ENCODE peak calls at places on chromosomes 6 and 20, in six cellular contexts. H is neural progenitor cell; W is prostate gland; I is heart left ventricle; A is mucosa of descending colon; M is CD8-positive, alpha-beta T cell. O is an unnamed sample. For H3K4me1, the result is how much of the 10 kb centered on the place peaks cover.

GRCh38 chr6:15602144-15602543 is 60.7 kb downstream of the DTNBP1 start:
- DNase-seq in H (no peak), W (no peak), I (no peak), M (no peak), A (no peak), O (no peak)

GRCh38 chr6:37779111-37779800 is 40.3 kb upstream of the ZFAND3 start:
- DNase-seq in H (no peak), I (peak), M (no peak), W (no peak), A (no peak), O (no peak)

GRCh38 chr20:34689486-34689885 is 12.6 kb upstream of the PIGU start:
- DNase-seq in M (no peak), W (no peak), I (no peak), H (no peak), A (no peak), O (no peak)

GRCh38 chr6:161181136-161181535 is 92.7 kb downstream of the AGPAT4 start:
- DNase-seq in A (no peak), H (no peak), I (no peak), M (no peak), W (no peak), O (no peak)

GRCh38 chr20:40082436-40082835 is 606.6 kb downstream of the MAFB start:
- DNase-seq in H (no peak), A (no peak), I (no peak), M (no peak), W (no peak), O (no peak)

GRCh38 chr20:33482581-33482980 is 7.3 kb upstream of the CBFA2T2 start:
- DNase-seq in M (no peak), A (no peak), W (no peak), I (no peak), H (no peak), O (peak)

GRCh38 chr20:49406666-49407065 is 75.8 kb downstream of the KCNB1 start:
- DNase-seq in W (no peak), A (no peak), M (no peak), H (no peak), I (no peak), O (no peak)

GRCh38 chr20:63508072-63508768 is 9.3 kb upstream of the EEF1A2 start:
- DNase-seq in I (no peak), M (no peak), A (no peak), H (no peak), W (no peak), O (peak)

GRCh38 chr6:151389640-151390275 is 1.6 kb downstream of the ZBTB2 start:
- DNase-seq in I (peak), H (peak), W (peak), M (no peak), A (peak), O (peak)

GRCh38 chr6:93550551-93551276 is 131.4 kb upstream of the EPHA7 start:
- DNase-seq in M (no peak), A (no peak), I (no peak), H (no peak), W (no peak), O (no peak)

GRCh38 chr6:48826884-48827701 is 636.0 kb downstream of the MMUT start:
- DNase-seq in W (no peak), M (no peak), H (no peak), I (no peak), A (no peak), O (no peak)

GRCh38 chr20:23159256-23159922 is 73.3 kb upstream of the CD93 start:
- DNase-seq in A (no peak), I (no peak), M (no peak), W (no peak), H (no peak), O (no peak)

GRCh38 chr6:133951881-133952814 is 876 bp upstream of the TBPL1 start:
- DNase-seq in A (peak), H (peak), M (peak), W (peak), I (peak), O (peak)

GRCh38 chr6:34277763-34278112 is 28.9 kb upstream of the SMIM29 start:
- DNase-seq in H (no peak), M (no peak), A (no peak), W (no peak), I (no peak), O (no peak)

GRCh38 chr6:28867078-28867414 is 56.7 kb downstream of the TRIM27 start:
- DNase-seq in M (no peak), I (no peak), A (no peak), W (no peak), H (peak), O (no peak)

GRCh38 chr6:33455051-33455450 is 675 bp downstream of the ZBTB9 start:
- DNase-seq in A (no peak), W (no peak), H (no peak), M (no peak), I (no peak), O (no peak)

GRCh38 chr6:138297761-138298298 is 79.5 kb upstream of the PBOV1 start:
- DNase-seq in H (no peak), I (no peak), A (no peak), W (no peak), M (no peak), O (no peak)

GRCh38 chr20:46994341-46994740 is 99.7 kb downstream of the EYA2 start:
- DNase-seq in M (no peak), A (no peak), H (no peak), W (peak), I (no peak), O (no peak)

GRCh38 chr20:20210327-20210726 is 157.6 kb upstream of the INSM1 start:
- DNase-seq in A (no peak), W (no peak), I (no peak), H (no peak), M (no peak), O (no peak)

GRCh38 chr6:114007451-114007953 is 36.6 kb upstream of the HDAC2 start:
- DNase-seq in I (no peak), H (no peak), M (no peak), W (no peak), A (no peak), O (no peak)

GRCh38 chr6:36820700-36821580 is 18.3 kb downstream of the CPNE5 start:
- DNase-seq in A (no peak), M (no peak), I (no peak), H (peak), W (no peak), O (no peak)

GRCh38 chr20:59123011-59123676 is 40.5 kb upstream of the ZNF831 start:
- DNase-seq in W (no peak), I (no peak), A (no peak), H (no peak), M (no peak), O (no peak)

GRCh38 chr6:36504982-36505381 is 42.3 kb downstream of the STK38 start:
- DNase-seq in W (no peak), M (no peak), I (no peak), A (no peak), H (no peak), O (no peak)

GRCh38 chr6:48826318-48826595 is 636.8 kb downstream of the MMUT start:
- DNase-seq in A (no peak), H (no peak), I (no peak), M (no peak), W (no peak), O (no peak)

GRCh38 chr20:47355489-47356219 is 845 bp downstream of the ZMYND8 start:
- DNase-seq in I (no peak), A (no peak), M (no peak), W (no peak), H (peak), O (no peak)

GRCh38 chr6:74607934-74608333 is 597.9 kb downstream of the COL12A1 start:
- DNase-seq in M (no peak), H (peak), A (no peak), I (no peak), W (no peak), O (no peak)

GRCh38 chr6:53527249-53527765 is 17.6 kb downstream of the GCLC start:
- DNase-seq in H (peak), A (no peak), I (no peak), W (no peak), M (no peak), O (no peak)

GRCh38 chr20:34709836-34710567 is 5.9 kb downstream of the TP53INP2 start:
- DNase-seq in I (peak), A (no peak), W (peak), H (peak), M (no peak), O (peak)

GRCh38 chr20:9225879-9226278 is 157.0 kb downstream of the PLCB4 start:
- DNase-seq in W (no peak), A (no peak), I (no peak), M (no peak), H (no peak), O (no peak)

GRCh38 chr6:81997091-81997926 is 244.8 kb upstream of the TENT5A start:
- DNase-seq in W (no peak), M (no peak), A (no peak), H (no peak), I (no peak), O (no peak)

GRCh38 chr20:41366546-41367392 is at the start of gene EMILIN3:
- DNase-seq in A (peak), I (no peak), W (no peak), H (peak), M (no peak), O (no peak)

GRCh38 chr6:28225056-28225834 is at the start of gene ZSCAN9:
- DNase-seq in I (peak), A (peak), W (peak), H (peak), M (no peak), O (peak)

GRCh38 chr6:25222006-25222715 is 57.0 kb upstream of the CARMIL1 start:
- DNase-seq in H (no peak), A (no peak), M (no peak), W (no peak), I (no peak), O (no peak)

GRCh38 chr6:16770701-16771569 is 9.7 kb upstream of the ATXN1 start:
- DNase-seq in A (peak), W (no peak), I (peak), H (peak), M (peak), O (peak)

GRCh38 chr6:35052694-35053565 is 88.2 kb downstream of the TCP11 start:
- DNase-seq in M (no peak), I (no peak), H (peak), W (no peak), A (no peak), O (no peak)

GRCh38 chr20:61185841-61186601 is 66.0 kb upstream of the CDH4 start:
- DNase-seq in W (no peak), H (no peak), M (no peak), A (no peak), I (no peak), O (no peak)

DNA sequence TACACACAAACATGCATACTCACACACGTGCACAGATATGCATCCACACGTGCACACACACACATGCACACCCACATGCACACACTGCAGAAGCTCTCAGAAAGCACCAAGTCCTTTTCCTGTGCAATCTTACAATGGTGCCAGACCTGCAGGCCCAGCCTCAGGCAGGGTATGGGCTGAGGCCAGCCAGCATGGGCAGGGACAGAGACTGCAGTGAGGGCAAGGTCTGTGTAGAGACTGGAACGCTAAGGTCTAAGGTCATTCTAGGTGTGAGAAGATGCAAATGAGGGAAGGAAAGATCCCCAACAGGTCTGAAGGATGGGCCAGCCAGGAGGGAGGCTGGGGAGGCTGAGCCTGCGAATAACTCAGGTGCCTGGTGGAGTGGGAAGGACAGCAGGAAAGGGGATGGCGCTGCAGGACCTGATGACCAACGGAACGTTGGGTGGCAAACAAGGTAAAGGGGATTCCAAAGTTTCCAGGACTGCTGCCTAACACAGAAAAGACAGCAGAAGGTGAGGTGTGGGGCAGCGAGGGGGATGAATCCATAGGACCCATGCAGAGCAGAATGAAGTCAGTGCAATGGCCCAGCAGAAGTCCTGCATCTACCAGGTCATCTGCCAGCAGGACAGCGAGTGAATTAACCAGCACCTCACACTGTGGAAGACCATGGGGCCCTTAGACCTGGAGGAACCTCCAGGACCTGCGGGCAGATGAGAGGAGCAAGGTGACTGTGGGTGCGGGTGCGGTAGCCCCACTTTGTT is 67.0 kb downstream of the ABHD12 start:
- DNase-seq in W (no peak), M (no peak), H (no peak), I (no peak), A (peak), O (no peak)
- H3K4me1 ChIP-seq in W (under half), M (under half), H (under half), I (under half), A (under half), O (under half)

GRCh38 chr6:142844065-142844755 is 100.8 kb downstream of the HIVEP2 start:
- DNase-seq in W (no peak), I (no peak), M (no peak), A (no peak), H (no peak), O (no peak)

GRCh38 chr6:142845143-142845571 is 99.8 kb downstream of the HIVEP2 start:
- DNase-seq in W (no peak), A (no peak), I (no peak), H (no peak), M (no peak), O (no peak)

GRCh38 chr6:142846883-142847287 is 98.1 kb downstream of the HIVEP2 start:
- DNase-seq in M (no peak), H (no peak), A (no peak), I (no peak), W (no peak), O (no peak)

GRCh38 chr6:142846459-142846831 is 98.5 kb downstream of the HIVEP2 start:
- DNase-seq in M (no peak), A (no peak), H (no peak), I (no peak), W (no peak), O (no peak)

GRCh38 chr6:142845624-142846458 is 99.1 kb downstream of the HIVEP2 start:
- DNase-seq in H (peak), I (peak), W (peak), A (peak), M (no peak), O (peak)
- H3K4me1 ChIP-seq in H (under half), I (half or more), W (under half), A (under half), M (half or more), O (under half)

GRCh38 chr6:4884646-4885427 is 108.6 kb downstream of the CDYL start:
- DNase-seq in I (no peak), A (no peak), H (no peak), M (no peak), W (no peak), O (no peak)
- H3K4me1 ChIP-seq in I (under half), A (under half), H (under half), M (under half), W (under half), O (under half)

DNA sequence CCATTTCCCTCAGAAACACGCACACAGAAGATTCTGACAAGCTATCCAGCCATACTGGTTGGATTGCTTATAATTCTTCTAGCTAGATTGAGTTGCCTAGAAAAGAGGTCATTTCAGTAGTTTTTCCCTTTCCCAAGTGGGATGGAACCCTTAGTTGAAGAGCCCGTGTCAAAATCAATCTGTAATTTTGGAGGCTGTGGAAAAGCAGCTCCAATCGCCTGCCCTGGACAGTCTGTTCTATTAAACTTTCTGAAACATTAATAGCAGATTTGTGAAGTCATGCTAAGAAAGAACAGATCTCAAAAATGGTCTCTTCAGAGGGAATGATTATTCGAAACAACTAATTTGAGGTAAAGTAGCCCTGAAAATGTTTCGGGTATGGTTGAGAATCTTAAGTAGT is 29.3 kb downstream of the TMEM200A start:
- DNase-seq in W (no peak), A (no peak), M (no peak), H (no peak), I (no peak), O (no peak)
- H3K4me1 ChIP-seq in W (under half), A (under half), M (under half), H (under half), I (under half), O (under half)

DNA sequence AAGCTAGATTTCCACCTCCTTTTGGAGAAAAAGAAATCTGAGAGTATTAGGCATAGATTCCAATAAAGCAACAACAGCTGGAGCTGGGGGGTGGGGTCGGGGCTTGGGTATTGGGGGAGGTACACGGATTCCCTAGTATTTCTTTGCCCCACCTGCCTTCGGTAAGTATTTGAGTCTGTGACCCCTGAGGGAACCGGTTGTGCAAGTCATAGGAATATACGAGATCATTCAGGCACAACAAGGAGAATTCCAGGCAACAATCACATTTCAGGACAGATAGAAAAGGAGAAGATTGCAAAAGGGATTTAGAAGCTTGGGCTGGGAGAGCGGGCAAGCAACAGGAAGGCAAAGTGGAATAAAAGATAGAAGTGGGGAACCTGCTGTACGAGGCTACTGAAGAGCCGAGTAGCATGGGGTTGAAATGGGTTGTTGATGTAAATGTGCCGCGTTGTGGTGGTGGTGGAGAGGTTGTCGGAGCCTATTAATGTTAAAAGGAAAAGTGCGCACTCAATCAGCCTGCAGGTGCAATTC is 148.9 kb downstream of the BCAS1 start:
- DNase-seq in W (no peak), M (no peak), A (no peak), H (no peak), I (no peak), O (no peak)
- H3K4me1 ChIP-seq in W (under half), M (under half), A (under half), H (under half), I (half or more), O (under half)

GRCh38 chr6:163722293-163722692 is 307.8 kb downstream of the QKI start:
- DNase-seq in M (no peak), I (no peak), W (no peak), A (peak), H (no peak), O (peak)
- H3K4me1 ChIP-seq in M (under half), I (under half), W (under half), A (under half), H (under half), O (under half)

GRCh38 chr6:157020398-157021266 is 243.5 kb downstream of the ARID1B start:
- DNase-seq in W (peak), M (peak), I (no peak), A (no peak), H (peak), O (peak)
- H3K4me1 ChIP-seq in W (under half), M (under half), I (half or more), A (under half), H (under half), O (under half)

DNA sequence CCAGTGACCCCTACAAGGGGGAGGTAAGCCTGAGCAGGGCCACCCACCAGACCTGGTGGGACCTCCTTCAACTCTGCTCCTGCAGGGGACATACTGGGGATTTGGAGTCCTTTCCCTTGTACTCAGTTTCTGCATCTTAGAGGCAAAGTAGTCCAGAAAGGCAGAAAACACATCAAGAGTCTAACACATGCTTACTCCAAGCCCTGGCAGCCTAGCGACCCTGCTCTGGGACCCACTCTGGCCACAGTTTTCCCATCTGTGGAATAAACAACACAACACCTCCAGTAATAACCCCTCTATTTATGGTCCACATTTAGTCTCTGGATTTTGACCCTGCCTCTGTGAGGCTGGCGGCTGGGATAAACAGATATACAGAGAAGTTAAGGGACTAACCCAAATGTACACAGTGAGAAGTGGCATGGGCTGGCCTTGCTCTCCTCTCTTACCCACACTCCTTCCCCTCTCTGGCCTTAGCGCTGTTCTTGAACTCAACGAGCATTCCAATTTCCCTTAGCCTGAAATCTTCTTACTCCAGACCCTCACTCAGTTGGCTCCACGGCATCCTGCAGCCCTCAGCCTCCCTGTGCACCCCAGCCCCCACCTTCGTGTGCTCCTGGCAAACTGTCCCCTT is 16.1 kb upstream of the TLDC2 start:
- DNase-seq in I (no peak), H (no peak), M (no peak), A (no peak), W (no peak), O (no peak)
- H3K4me1 ChIP-seq in I (half or more), H (under half), M (under half), A (under half), W (under half), O (half or more)

GRCh38 chr6:41159415-41160082 is 3.4 kb downstream of the TREM2 start:
- DNase-seq in M (no peak), A (no peak), I (no peak), H (no peak), W (no peak), O (no peak)

GRCh38 chr6:41156001-41156400 is 1.9 kb upstream of the TREML1 start:
- DNase-seq in M (no peak), I (no peak), H (no peak), A (no peak), W (no peak), O (no peak)

GRCh38 chr6:41155132-41155805 is 1.1 kb upstream of the TREML1 start:
- DNase-seq in A (no peak), I (no peak), M (no peak), W (no peak), H (no peak), O (no peak)

GRCh38 chr6:41156771-41157170 is 2.6 kb upstream of the TREML1 start:
- DNase-seq in I (no peak), W (no peak), M (no peak), A (no peak), H (no peak), O (no peak)

DNA sequence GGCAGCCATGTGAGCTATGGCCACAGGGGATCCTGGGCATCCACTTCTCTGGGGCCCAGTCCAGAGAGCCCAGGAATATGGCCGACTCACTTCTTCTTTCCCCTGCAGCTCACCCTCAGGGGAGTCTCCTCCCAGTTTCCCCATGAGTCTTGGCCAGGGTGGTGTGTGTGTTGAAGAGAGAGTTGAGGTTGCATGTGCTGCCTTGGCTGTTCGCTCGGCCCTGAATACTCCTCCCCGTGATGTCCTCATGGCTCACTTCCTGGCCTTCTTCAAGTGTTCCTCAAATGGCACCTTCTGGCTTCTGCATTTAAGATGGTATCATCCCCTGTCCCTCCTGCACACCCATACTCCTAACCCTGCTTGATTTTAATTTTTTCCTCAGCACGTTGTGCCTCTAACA is 3.2 kb upstream of the TREML1 start:
- DNase-seq in M (no peak), I (no peak), A (no peak), W (no peak), H (no peak), O (no peak)
- H3K4me1 ChIP-seq in M (under half), I (under half), A (under half), W (under half), H (under half), O (under half)

O was measured in upper lobe of right lung.